ENCODE peak calls at places on chromosome 1, in nine cellular contexts. G is GM04504; X is tibial artery; C is central memory CD8-positive, alpha-beta T cell; K is GM12865; R is NCI-H748 treated with DMSO at 0.1 percent for 48 hours; I is D341Med; B is astrocyte of the hippocampus; E is stimulated activated naive CD8-positive, alpha-beta T cell treated with anti-CD3 and anti-CD28 coated beads, Interleukin-15, Interleukin-2, amounts not matched to agents 100 U/mL and 50 U/mL, for 24 hours. N is an unnamed sample.

GRCh38 chr1:171180671-171181070 is 4.4 kb upstream of the FMO2 start:
- DNase-seq in R (no peak), G (no peak), B (no peak), I (no peak), X (no peak), E (no peak), C (no peak), K (no peak), N (no peak)

GRCh38 chr1:57546931-57547330 is 123.1 kb upstream of the DAB1 start:
- DNase-seq in G (no peak), I (no peak), K (no peak), X (no peak), E (no peak), C (no peak), B (no peak), R (no peak), N (no peak)

GRCh38 chr1:182173791-182174190 is 112.3 kb upstream of the ZNF648 start:
- DNase-seq in R (no peak), G (no peak), K (no peak), I (no peak), B (no peak), E (no peak), C (no peak), X (peak), N (no peak)

GRCh38 chr1:2480236-2480985 is 4.3 kb downstream of the PLCH2 start:
- DNase-seq in G (no peak), B (no peak), K (no peak), X (no peak), I (no peak), R (no peak), C (no peak), E (no peak), N (no peak)

GRCh38 chr1:247345881-247346280 is 14.2 kb upstream of the ZNF496 start:
- DNase-seq in I (no peak), G (no peak), E (no peak), R (no peak), B (no peak), X (no peak), K (no peak), C (no peak), N (no peak)

GRCh38 chr1:165747632-165748452 is 20.8 kb downstream of the TMCO1 start:
- DNase-seq in X (no peak), G (no peak), B (no peak), I (no peak), C (no peak), R (no peak), E (no peak), K (no peak), N (no peak)

GRCh38 chr1:5119496-5120234 is 465.3 kb downstream of the AJAP1 start:
- DNase-seq in K (no peak), X (no peak), E (no peak), B (no peak), C (no peak), R (no peak), G (no peak), I (peak), N (no peak)

GRCh38 chr1:177069489-177069888 is 95.0 kb downstream of the ASTN1 start:
- DNase-seq in K (no peak), X (no peak), C (no peak), E (no peak), B (peak), G (no peak), R (no peak), I (no peak), N (no peak)

GRCh38 chr1:184022651-184023050 is 14.9 kb downstream of the COLGALT2 start:
- DNase-seq in R (no peak), E (no peak), B (no peak), K (no peak), G (no peak), X (no peak), C (no peak), I (no peak), N (no peak)

GRCh38 chr1:23598424-23598823 is 39.1 kb upstream of the ID3 start:
- DNase-seq in R (peak), C (no peak), X (no peak), B (no peak), G (no peak), I (no peak), E (no peak), K (no peak), N (no peak)

GRCh38 chr1:17168480-17168878 is 36.4 kb upstream of the PADI1 start:
- DNase-seq in B (peak), G (peak), C (no peak), K (no peak), R (no peak), I (no peak), X (no peak), E (no peak), N (no peak)

GRCh38 chr1:54265661-54266060 is 65.7 kb downstream of the MRPL37 start:
- DNase-seq in G (no peak), X (no peak), K (no peak), R (no peak), C (no peak), I (no peak), E (no peak), B (no peak), N (no peak)

GRCh38 chr1:116254776-116255175 is 118.3 kb upstream of the ATP1A1 start:
- DNase-seq in X (no peak), B (peak), K (no peak), I (no peak), C (no peak), R (no peak), G (no peak), E (no peak), N (no peak)

GRCh38 chr1:100423832-100424337 is 71.6 kb downstream of the CDC14A start:
- DNase-seq in K (peak), G (no peak), E (no peak), B (no peak), R (no peak), X (no peak), C (no peak), I (no peak), N (no peak)

GRCh38 chr1:18411820-18412641 is 68.7 kb upstream of the KLHDC7A start:
- DNase-seq in R (no peak), B (no peak), C (no peak), E (no peak), I (no peak), G (no peak), X (no peak), K (no peak), N (no peak)

GRCh38 chr1:15173863-15174614 is 20.5 kb downstream of the TMEM51 start:
- DNase-seq in C (no peak), I (no peak), B (no peak), K (no peak), E (no peak), X (no peak), G (no peak), R (no peak), N (no peak)

GRCh38 chr1:9892563-9893528 is 17.2 kb downstream of the CTNNBIP1 start:
- DNase-seq in B (peak), R (no peak), G (peak), C (no peak), E (no peak), X (no peak), I (no peak), K (no peak), N (no peak)

GRCh38 chr1:192609110-192610079 is 26.6 kb upstream of the RGS13 start:
- DNase-seq in K (peak), C (peak), I (no peak), B (no peak), R (no peak), E (peak), G (no peak), X (peak), N (no peak)

GRCh38 chr1:162177126-162177525 is 107.6 kb downstream of the NOS1AP start:
- DNase-seq in E (no peak), C (no peak), X (no peak), R (no peak), G (no peak), B (no peak), I (peak), K (no peak), N (no peak)